ENCODE peak calls at places on chromosomes 6 and 20, in eight cellular contexts. O, T, S, Q, V, J, N and R are unnamed samples. For H3K4me1, the result is how much of the 10 kb centered on the place peaks cover.

GRCh38 chr6:34240329-34241248 is 3.9 kb downstream of the HMGA1 start:
- DNase-seq in Q (no peak), T (no peak), V (no peak), J (peak), N (no peak), O (no peak), S (peak), R (no peak)

GRCh38 chr6:105817961-105818360 is 268.2 kb upstream of the PRDM1 start:
- DNase-seq in T (no peak), N (no peak), O (no peak), S (no peak), V (no peak), Q (no peak), J (no peak), R (no peak)

GRCh38 chr6:13146429-13146828 is 181.9 kb downstream of the TBC1D7 start:
- DNase-seq in T (no peak), J (no peak), V (no peak), N (no peak), O (no peak), Q (no peak), S (no peak), R (no peak)

GRCh38 chr20:58584051-58584824 is 66.8 kb upstream of the STX16 start:
- DNase-seq in T (no peak), V (no peak), N (no peak), J (no peak), O (no peak), Q (no peak), S (no peak), R (no peak)

GRCh38 chr6:160036790-160037206 is 67.9 kb downstream of the IGF2R start:
- DNase-seq in Q (no peak), T (peak), V (no peak), S (no peak), O (no peak), J (no peak), N (no peak), R (no peak)

GRCh38 chr6:69069881-69070280 is 434.8 kb downstream of the ADGRB3 start:
- DNase-seq in O (no peak), T (no peak), S (no peak), J (no peak), V (no peak), N (no peak), Q (no peak), R (no peak)

GRCh38 chr6:93282521-93283031 is 136.8 kb downstream of the EPHA7 start:
- DNase-seq in S (peak), V (no peak), N (no peak), O (no peak), J (peak), T (no peak), Q (no peak), R (peak)

GRCh38 chr6:105428342-105428957 is 25.6 kb upstream of the PREP start:
- DNase-seq in S (no peak), O (no peak), T (peak), Q (no peak), V (no peak), N (no peak), J (no peak), R (no peak)

GRCh38 chr20:62434098-62434497 is 6.8 kb upstream of the RBBP8NL start:
- DNase-seq in S (no peak), V (no peak), T (no peak), N (no peak), O (no peak), Q (peak), J (no peak), R (peak)

GRCh38 chr6:138724015-138724414 is 49.6 kb upstream of the CCDC28A start:
- DNase-seq in Q (peak), J (peak), V (no peak), O (no peak), N (no peak), T (no peak), S (peak), R (peak)

GRCh38 chr6:121482004-121482693 is 46.7 kb downstream of the GJA1 start:
- DNase-seq in J (no peak), T (peak), V (no peak), Q (no peak), N (no peak), O (no peak), S (no peak), R (no peak)

GRCh38 chr6:170226647-170227046 is 64.2 kb downstream of the DLL1 start:
- DNase-seq in T (no peak), V (no peak), S (no peak), N (no peak), O (no peak), Q (no peak), J (no peak), R (no peak)

GRCh38 chr20:64077094-64077493 is 2.2 kb downstream of the RGS19 start:
- DNase-seq in Q (no peak), N (no peak), T (no peak), J (no peak), V (no peak), S (peak), O (no peak), R (no peak)

GRCh38 chr20:50260480-50261221 is 70.0 kb downstream of the CEBPB start:
- DNase-seq in T (no peak), S (peak), O (no peak), V (no peak), Q (no peak), N (no peak), J (no peak), R (no peak)

GRCh38 chr20:3046677-3047462 is 1.0 kb downstream of the MRPS26 start:
- DNase-seq in J (peak), T (peak), S (peak), V (no peak), N (no peak), O (no peak), Q (no peak), R (peak)

GRCh38 chr6:10412165-10412947 is 2.5 kb downstream of the TFAP2A start:
- DNase-seq in S (peak), N (peak), Q (no peak), J (no peak), V (no peak), T (peak), O (peak), R (peak)

GRCh38 chr6:126232671-126233070 is 107.2 kb upstream of the CENPW start:
- DNase-seq in V (no peak), T (no peak), J (no peak), O (no peak), N (no peak), S (no peak), Q (no peak), R (no peak)

GRCh38 chr6:90250405-90250804 is 46.2 kb downstream of the BACH2 start:
- DNase-seq in J (no peak), T (no peak), Q (no peak), S (no peak), N (no peak), V (no peak), O (no peak), R (no peak)

GRCh38 chr20:46145646-46146045 is 27.5 kb downstream of the CD40 start:
- DNase-seq in T (no peak), J (no peak), V (no peak), N (no peak), Q (no peak), O (no peak), S (no peak), R (no peak)

GRCh38 chr6:169231790-169232506 is 21.7 kb downstream of the THBS2 start:
- DNase-seq in N (no peak), S (no peak), Q (no peak), O (no peak), V (no peak), T (no peak), J (no peak), R (no peak)

GRCh38 chr6:43772571-43773049 is 2.6 kb downstream of the VEGFA start:
- DNase-seq in Q (peak), V (peak), S (no peak), J (peak), T (no peak), O (no peak), N (peak), R (peak)

GRCh38 chr6:125014157-125014957 is 52.1 kb downstream of the RNF217 start:
- DNase-seq in S (no peak), T (no peak), V (no peak), J (no peak), O (no peak), N (no peak), Q (no peak), R (no peak)

GRCh38 chr20:9172908-9173307 is 104.0 kb downstream of the PLCB4 start:
- DNase-seq in Q (peak), S (no peak), O (no peak), T (peak), N (no peak), V (peak), J (no peak), R (no peak)

GRCh38 chr6:99790679-99791078 is 184.0 kb downstream of the PRDM13 start:
- DNase-seq in S (no peak), O (no peak), J (no peak), N (no peak), T (peak), Q (no peak), V (no peak), R (no peak)

GRCh38 chr20:63128956-63129355 is 87.0 kb downstream of the YTHDF1 start:
- DNase-seq in J (peak), N (no peak), O (no peak), V (no peak), S (peak), Q (no peak), T (no peak), R (peak)

GRCh38 chr6:100719883-100720682 is 161.0 kb downstream of the ASCC3 start:
- DNase-seq in S (no peak), Q (peak), J (no peak), V (no peak), T (peak), N (peak), O (no peak), R (no peak)

GRCh38 chr20:45012682-45013302 is 46.5 kb downstream of the STK4 start:
- DNase-seq in Q (no peak), S (no peak), V (no peak), N (no peak), T (peak), J (no peak), O (no peak), R (no peak)

GRCh38 chr6:44076366-44077200 is 50.7 kb downstream of the MRPL14 start:
- DNase-seq in S (peak), T (no peak), J (peak), V (peak), N (no peak), Q (peak), O (no peak), R (peak)

GRCh38 chr6:33816911-33817310 is 13.1 kb upstream of the MLN start:
- DNase-seq in N (no peak), T (no peak), Q (no peak), J (no peak), O (no peak), S (peak), V (no peak), R (no peak)

GRCh38 chr6:161444966-161445799 is 171.3 kb upstream of the AGPAT4 start:
- DNase-seq in J (no peak), V (no peak), N (no peak), O (no peak), Q (no peak), T (no peak), S (no peak), R (no peak)

GRCh38 chr6:147522597-147522996 is 14.1 kb downstream of the SAMD5 start:
- DNase-seq in T (no peak), S (no peak), O (no peak), N (peak), J (no peak), Q (no peak), V (no peak), R (no peak)

GRCh38 chr6:30465582-30466306 is 23.6 kb upstream of the HLA-E start:
- DNase-seq in S (no peak), J (no peak), Q (no peak), T (no peak), O (no peak), N (no peak), V (no peak), R (no peak)

GRCh38 chr6:30462482-30462881 is 26.8 kb upstream of the HLA-E start:
- DNase-seq in Q (no peak), T (no peak), N (no peak), J (no peak), S (no peak), V (no peak), O (no peak), R (no peak)

GRCh38 chr6:30461055-30461454 is 28.3 kb upstream of the HLA-E start:
- DNase-seq in J (no peak), N (no peak), S (no peak), T (no peak), V (no peak), Q (no peak), O (no peak), R (no peak)

GRCh38 chr6:30463651-30464618 is 25.4 kb upstream of the HLA-E start:
- DNase-seq in N (peak), T (peak), O (peak), S (peak), Q (no peak), V (no peak), J (peak), R (no peak)

DNA sequence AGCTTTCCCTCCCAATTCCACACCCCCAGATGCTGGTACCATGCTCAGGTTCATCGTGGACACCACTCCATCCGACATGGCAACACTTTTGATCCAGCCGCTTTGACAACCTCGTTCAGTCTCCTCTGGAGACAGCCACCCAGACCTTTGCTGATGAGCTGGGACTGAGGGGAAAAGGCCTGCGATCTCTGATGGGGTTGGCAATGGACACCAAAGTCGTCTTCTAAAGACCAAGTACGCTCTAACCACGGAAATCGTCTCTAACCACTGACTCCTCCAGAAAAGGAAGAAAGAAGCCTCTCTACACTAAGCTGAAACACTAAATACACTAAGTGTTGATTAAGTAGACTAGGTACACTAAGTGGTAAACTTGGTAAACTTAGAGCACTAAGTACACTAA is 26.1 kb upstream of the HLA-E start:
- DNase-seq in J (no peak), O (no peak), V (no peak), N (no peak), Q (no peak), T (no peak), S (no peak), R (no peak)
- H3K4me3 ChIP-seq in J (no peak), O (no peak), V (no peak), N (no peak), Q (no peak), T (no peak), S (no peak), R (no peak)

DNA sequence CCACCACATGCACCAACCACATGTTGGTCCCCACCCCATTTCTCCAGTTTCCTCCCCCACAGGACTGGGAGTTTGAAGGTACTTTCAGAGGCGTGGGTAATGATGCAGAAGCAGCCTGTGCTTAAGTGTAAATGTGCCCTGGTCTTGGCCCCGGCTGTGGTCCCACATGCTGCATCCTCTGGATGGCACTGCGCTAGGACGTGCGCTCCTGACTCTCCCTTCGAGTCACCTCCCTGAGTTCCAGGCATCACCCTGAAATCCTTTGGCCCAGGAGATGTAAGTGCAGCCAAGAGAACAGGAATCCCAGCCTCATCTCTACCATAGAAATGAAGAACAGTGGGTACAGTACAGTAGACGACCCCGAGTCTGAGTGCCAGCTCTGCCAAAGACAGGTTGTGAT is 5.7 kb downstream of the HCK start:
- DNase-seq in T (no peak), N (no peak), S (no peak), V (no peak), Q (no peak), J (no peak), O (no peak), R (no peak)
- H3K4me1 ChIP-seq in T (under half), N (under half), S (under half), V (under half), Q (under half), J (under half), O (under half), R (under half)

GRCh38 chr6:37357288-37357687 is 3.5 kb downstream of the RNF8 start:
- DNase-seq in Q (peak), V (no peak), J (no peak), N (no peak), O (no peak), T (no peak), S (no peak), R (no peak)

GRCh38 chr6:37354526-37355384 is 972 bp downstream of the RNF8 start:
- DNase-seq in S (peak), Q (peak), O (peak), V (peak), N (no peak), J (peak), T (peak), R (peak)

GRCh38 chr6:37351027-37351426 is 2.8 kb upstream of the RNF8 start:
- DNase-seq in S (no peak), J (no peak), V (no peak), O (no peak), T (no peak), Q (no peak), N (no peak), R (no peak)

GRCh38 chr6:37353761-37354525 is at the start of gene RNF8:
- DNase-seq in V (peak), O (peak), S (peak), J (peak), Q (peak), N (peak), T (peak), R (peak)

GRCh38 chr6:37352384-37352783 is 1.4 kb upstream of the RNF8 start:
- DNase-seq in S (no peak), O (no peak), J (no peak), Q (no peak), T (no peak), N (no peak), V (no peak), R (no peak)
- H3K4me3 ChIP-seq in S (no peak), O (no peak), J (no peak), Q (no peak), T (no peak), N (no peak), V (no peak), R (no peak)

GRCh38 chr6:29624520-29624961 is 8.4 kb downstream of the GABBR1 start:
- DNase-seq in N (no peak), T (no peak), O (no peak), S (no peak), V (no peak), Q (no peak), J (no peak), R (no peak)
- H3K4me1 ChIP-seq in N (under half), T (under half), O (under half), S (under half), V (under half), Q (under half), J (under half), R (under half)

GRCh38 chr20:1664911-1665310 is 7.3 kb upstream of the SIRPG start:
- DNase-seq in O (peak), S (no peak), T (no peak), J (no peak), V (no peak), N (no peak), Q (no peak), R (no peak)

GRCh38 chr20:1669304-1669703 is 11.7 kb upstream of the SIRPG start:
- DNase-seq in V (no peak), N (no peak), S (no peak), O (no peak), J (no peak), Q (no peak), T (no peak), R (peak)

GRCh38 chr20:1665345-1665744 is 7.8 kb upstream of the SIRPG start:
- DNase-seq in T (no peak), S (no peak), O (no peak), N (no peak), V (no peak), J (no peak), Q (no peak), R (no peak)

GRCh38 chr20:1667510-1668085 is 10.0 kb upstream of the SIRPG start:
- DNase-seq in T (no peak), O (no peak), N (no peak), Q (no peak), J (no peak), S (no peak), V (no peak), R (no peak)

GRCh38 chr20:1666802-1667201 is 9.2 kb upstream of the SIRPG start:
- DNase-seq in V (no peak), O (no peak), T (no peak), Q (no peak), J (no peak), N (no peak), S (no peak), R (no peak)
- H3K4me3 ChIP-seq in V (no peak), O (no peak), T (no peak), Q (no peak), J (no peak), N (no peak), S (no peak), R (no peak)

DNA sequence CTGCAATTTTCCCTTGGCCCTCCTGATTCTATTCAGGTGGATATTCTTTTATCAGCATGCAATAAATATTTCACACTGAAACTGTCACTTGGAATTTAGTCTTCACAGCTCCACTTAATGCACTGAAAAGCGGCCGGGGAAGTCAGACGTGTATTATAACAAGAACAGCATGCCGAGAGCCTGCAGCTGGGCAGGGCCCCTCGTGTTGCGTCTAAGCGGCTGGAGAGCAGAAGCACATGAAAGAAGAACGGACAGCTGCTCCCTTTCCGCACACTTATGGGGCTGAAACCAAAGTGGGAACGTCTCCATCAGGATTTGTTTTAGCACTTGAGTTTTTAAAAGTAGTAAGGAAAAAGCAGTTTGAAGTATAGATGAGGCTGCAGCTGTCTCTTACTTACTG is 57.2 kb downstream of the LYRM4 start:
- DNase-seq in S (no peak), V (no peak), J (no peak), N (no peak), T (no peak), O (no peak), Q (no peak), R (no peak)
- H3K4me1 ChIP-seq in S (under half), V (under half), J (under half), N (under half), T (under half), O (under half), Q (half or more), R (half or more)

GRCh38 chr20:20084296-20084752 is 32.0 kb downstream of the CFAP61 start:
- DNase-seq in V (peak), J (no peak), T (no peak), S (no peak), O (no peak), N (no peak), Q (no peak), R (no peak)
- H3K4me3 ChIP-seq in V (peak), J (no peak), T (no peak), S (no peak), O (no peak), N (no peak), Q (no peak), R (peak)